ENCODE peak calls at places on chromosomes 12 and 14, in four cellular contexts. I, Q, X and S are unnamed samples.

GRCh38 chr12:47736216-47736615 is 10.9 kb upstream of the ENDOU start:
- DNase-seq in I (peak), Q (no peak), X (no peak), S (no peak)

GRCh38 chr12:39443704-39444234 is 849 bp upstream of the KIF21A start:
- DNase-seq in I (no peak), Q (no peak), X (no peak), S (no peak)

GRCh38 chr12:9673404-9674225 is 4.1 kb downstream of the CLEC2D start:
- DNase-seq in I (peak), Q (no peak), X (peak), S (peak)

GRCh38 chr14:72000907-72001306 is 68.7 kb downstream of the RGS6 start:
- DNase-seq in I (no peak), Q (peak), X (peak), S (no peak)

GRCh38 chr12:121250359-121250758 is 40.4 kb downstream of the P2RX4 start:
- DNase-seq in I (no peak), Q (no peak), X (no peak), S (no peak)

GRCh38 chr14:22766457-22767322 is at the start of gene OXA1L:
- DNase-seq in I (peak), Q (peak), X (peak), S (peak)

GRCh38 chr12:115155665-115156645 is 472.0 kb upstream of the TBX3 start:
- DNase-seq in I (no peak), Q (no peak), X (no peak), S (no peak)

GRCh38 chr12:116708826-116709756 is 28.8 kb downstream of the SPRING1 start:
- DNase-seq in I (peak), Q (peak), X (peak), S (peak)

GRCh38 chr14:52936437-52936836 is 14.4 kb downstream of the FERMT2 start:
- DNase-seq in I (no peak), Q (no peak), X (no peak), S (no peak)

GRCh38 chr14:89534896-89535615 is 118.0 kb upstream of the FOXN3 start:
- DNase-seq in I (no peak), Q (no peak), X (no peak), S (no peak)

GRCh38 chr14:89750909-89751502 is 203.5 kb downstream of the EFCAB11 start:
- DNase-seq in I (no peak), Q (no peak), X (no peak), S (no peak)

GRCh38 chr12:20421338-20421890 is 53.1 kb downstream of the PDE3A start:
- DNase-seq in I (no peak), Q (no peak), X (no peak), S (no peak)

GRCh38 chr12:30792648-30793499 is 38.1 kb upstream of the CAPRIN2 start:
- DNase-seq in I (no peak), Q (no peak), X (no peak), S (no peak)